ENCODE peak calls at places on chromosome 1, in eight cellular contexts. K, X, E, Z, I, Q, N and T are unnamed samples.

GRCh38 chr1:211935448-211935970 is 99.8 kb downstream of the INTS7 start:
- DNase-seq in K (peak; percentile 87), X (no peak), E (no peak), Z (peak; percentile 85), I (no peak), Q (no peak), N (peak; percentile 85), T (no peak)

GRCh38 chr1:181551249-181551648 is 67.9 kb downstream of the CACNA1E start:
- DNase-seq in K (no peak), X (no peak), E (peak; percentile 26), Z (no peak), I (peak; percentile 45), Q (no peak), N (no peak), T (no peak)

GRCh38 chr1:73587080-73587479 is 610.9 kb downstream of the LRRIQ3 start:
- DNase-seq in K (no peak), X (no peak), E (no peak), Z (no peak), I (no peak), Q (no peak), N (no peak), T (no peak)

GRCh38 chr1:231147896-231148295 is 14.0 kb upstream of the TRIM67 start:
- DNase-seq in K (no peak), X (no peak), E (no peak), Z (no peak), I (no peak), Q (no peak), N (no peak), T (no peak)

GRCh38 chr1:94235189-94236020 is 2.0 kb downstream of the ARHGAP29 start:
- DNase-seq in K (no peak), X (no peak), E (no peak), Z (no peak), I (no peak), Q (no peak), N (no peak), T (no peak)

GRCh38 chr1:112956503-112957132 is 622 bp upstream of the SLC16A1 start:
- DNase-seq in K (peak; percentile 71), X (peak; percentile 25), E (peak; percentile 35), Z (no peak), I (no peak), Q (no peak), N (no peak), T (no peak)

GRCh38 chr1:45669379-45669778 is 17.0 kb downstream of the GPBP1L1 start:
- DNase-seq in K (no peak), X (no peak), E (no peak), Z (no peak), I (no peak), Q (no peak), N (no peak), T (no peak)

GRCh38 chr1:22363403-22364325 is 88.0 kb upstream of the ZBTB40 start:
- DNase-seq in K (no peak), X (no peak), E (no peak), Z (no peak), I (no peak), Q (no peak), N (no peak), T (no peak)

GRCh38 chr1:2804628-2805351 is 3.3 kb upstream of the TTC34 start:
- DNase-seq in K (peak; percentile 43), X (no peak), E (no peak), Z (no peak), I (no peak), Q (no peak), N (no peak), T (no peak)

GRCh38 chr1:211648980-211649934 is 26.2 kb downstream of the NEK2 start:
- DNase-seq in K (no peak), X (peak; percentile 52), E (no peak), Z (peak; percentile 74), I (no peak), Q (no peak), N (peak; percentile 73), T (no peak)

GRCh38 chr1:220498188-220498587 is 29.7 kb upstream of the MARK1 start:
- DNase-seq in K (no peak), X (peak; percentile 55), E (no peak), Z (no peak), I (no peak), Q (no peak), N (no peak), T (no peak)

GRCh38 chr1:170927955-170928850 is 7.1 kb upstream of the MROH9 start:
- DNase-seq in K (no peak), X (no peak), E (no peak), Z (no peak), I (no peak), Q (no peak), N (no peak), T (no peak)

GRCh38 chr1:234915923-234916675 is 212.5 kb downstream of the TOMM20 start:
- DNase-seq in K (no peak), X (peak; percentile 57), E (no peak), Z (no peak), I (no peak), Q (no peak), N (no peak), T (peak; percentile 94)

GRCh38 chr1:197249324-197249723 is 18.7 kb upstream of the CRB1 start:
- DNase-seq in K (no peak), X (no peak), E (no peak), Z (no peak), I (no peak), Q (no peak), N (no peak), T (no peak)

GRCh38 chr1:247334378-247335133 is 2.9 kb upstream of the ZNF496 start:
- DNase-seq in K (no peak), X (no peak), E (no peak), Z (no peak), I (no peak), Q (no peak), N (no peak), T (no peak)

GRCh38 chr1:193850745-193851144 is 664.3 kb upstream of the B3GALT2 start:
- DNase-seq in K (no peak), X (no peak), E (no peak), Z (no peak), I (no peak), Q (no peak), N (no peak), T (no peak)

GRCh38 chr1:202283379-202283844 is 58.3 kb downstream of the UBE2T start:
- DNase-seq in K (no peak), X (no peak), E (no peak), Z (no peak), I (peak; percentile 78), Q (no peak), N (no peak), T (no peak)

GRCh38 chr1:48858200-48858599 is 81.5 kb upstream of the BEND5 start:
- DNase-seq in K (no peak), X (no peak), E (no peak), Z (no peak), I (no peak), Q (no peak), N (no peak), T (no peak)

GRCh38 chr1:198267921-198268320 is 111.1 kb downstream of the NEK7 start:
- DNase-seq in K (no peak), X (no peak), E (no peak), Z (no peak), I (no peak), Q (no peak), N (no peak), T (no peak)

GRCh38 chr1:177185209-177185608 is 14.5 kb downstream of the BRINP2 start:
- DNase-seq in K (no peak), X (no peak), E (no peak), Z (no peak), I (no peak), Q (peak; percentile 3), N (no peak), T (no peak)

GRCh38 chr1:59116920-59117542 is 179.9 kb upstream of the FGGY start:
- DNase-seq in K (no peak), X (no peak), E (no peak), Z (no peak), I (no peak), Q (no peak), N (no peak), T (no peak)

GRCh38 chr1:175792126-175792525 is 48.7 kb upstream of the TNR start:
- DNase-seq in K (no peak), X (peak; percentile 24), E (no peak), Z (no peak), I (no peak), Q (no peak), N (no peak), T (no peak)

GRCh38 chr1:224287714-224288113 is 42.3 kb downstream of the NVL start:
- DNase-seq in K (no peak), X (no peak), E (no peak), Z (no peak), I (no peak), Q (no peak), N (no peak), T (no peak)

GRCh38 chr1:88730132-88730675 is 46.1 kb downstream of the PKN2 start:
- DNase-seq in K (no peak), X (no peak), E (no peak), Z (no peak), I (no peak), Q (peak; percentile 49), N (no peak), T (no peak)